ENCODE peak calls at places on chromosome 10, in four cellular contexts. D is RWPE2; F is HEK293T; Z is activated CD4-positive, CD25-positive, alpha-beta regulatory T cell. S is an unnamed sample.

GRCh38 chr10:24382979-24383663 is 174.2 kb downstream of the KIAA1217 start:
- DNase-seq in D (peak), F (no peak), Z (no peak), S (peak)

GRCh38 chr10:9051328-9051974 is 997.0 kb downstream of the GATA3 start:
- DNase-seq in D (no peak), F (no peak), Z (no peak), S (no peak)

GRCh38 chr10:50480054-50481007 is 143.4 kb downstream of the SGMS1 start:
- DNase-seq in D (no peak), F (no peak), Z (no peak), S (no peak)

GRCh38 chr10:14926061-14926470 is 27.8 kb downstream of the DCLRE1C start:
- DNase-seq in D (no peak), F (no peak), Z (no peak), S (no peak)

GRCh38 chr10:123942114-123942513 is 50.5 kb upstream of the CPXM2 start:
- DNase-seq in D (no peak), F (no peak), Z (no peak), S (no peak)

GRCh38 chr10:61439058-61439607 is 14.0 kb downstream of the TMEM26 start:
- DNase-seq in D (no peak), F (no peak), Z (no peak), S (no peak)

GRCh38 chr10:69631566-69631965 is 1.5 kb downstream of the FAM241B start:
- DNase-seq in D (no peak), F (no peak), Z (no peak), S (no peak)

GRCh38 chr10:2928219-2928840 is 139.0 kb upstream of the PFKP start:
- DNase-seq in D (no peak), F (peak), Z (peak), S (peak)

GRCh38 chr10:24706479-24707118 is 17.1 kb downstream of the ARHGAP21 start:
- DNase-seq in D (peak), F (peak), Z (no peak), S (no peak)

GRCh38 chr10:117391436-117392205 is 16.4 kb upstream of the PDZD8 start:
- DNase-seq in D (no peak), F (no peak), Z (no peak), S (no peak)

GRCh38 chr10:96236090-96236478 is 35.3 kb downstream of the BLNK start:
- DNase-seq in D (no peak), F (no peak), Z (no peak), S (no peak)

GRCh38 chr10:47401874-47402645 is 18.0 kb upstream of the ZNF488 start:
- DNase-seq in D (no peak), F (no peak), Z (no peak), S (no peak)

GRCh38 chr10:62779487-62780248 is 24.9 kb upstream of the ADO start:
- DNase-seq in D (no peak), F (no peak), Z (peak), S (no peak)

GRCh38 chr10:70671229-70671588 is 1.1 kb upstream of the ADAMTS14 start:
- DNase-seq in D (no peak), F (no peak), Z (no peak), S (no peak)

GRCh38 chr10:58465641-58466040 is 47.0 kb upstream of the BICC1 start:
- DNase-seq in D (no peak), F (no peak), Z (no peak), S (no peak)

GRCh38 chr10:519716-520401 is 169.6 kb downstream of the DIP2C start:
- DNase-seq in D (no peak), F (no peak), Z (no peak), S (no peak)

GRCh38 chr10:86958831-86959736 is 685 bp downstream of the SNCG start:
- DNase-seq in D (no peak), F (no peak), Z (no peak), S (peak)

GRCh38 chr10:78860260-78860914 is 208.4 kb upstream of the ZMIZ1 start:
- DNase-seq in D (no peak), F (no peak), Z (no peak), S (no peak)

GRCh38 chr10:60387531-60387930 is 2.1 kb downstream of the ANK3 start:
- DNase-seq in D (no peak), F (no peak), Z (no peak), S (no peak)

GRCh38 chr10:60974463-60975149 is 30.6 kb upstream of the RHOBTB1 start:
- DNase-seq in D (no peak), F (no peak), Z (no peak), S (no peak)

GRCh38 chr10:32489935-32490334 is 44.0 kb downstream of the CCDC7 start:
- DNase-seq in D (no peak), F (no peak), Z (no peak), S (no peak)

GRCh38 chr10:123870260-123870659 is 21.3 kb downstream of the CPXM2 start:
- DNase-seq in D (no peak), F (no peak), Z (no peak), S (no peak)

GRCh38 chr10:6239213-6239991 is 36.7 kb downstream of the PFKFB3 start:
- DNase-seq in D (peak), F (peak), Z (peak), S (no peak)

GRCh38 chr10:33327750-33328149 is 6.7 kb downstream of the NRP1 start:
- DNase-seq in D (no peak), F (no peak), Z (no peak), S (no peak)